ENCODE peak calls at places on chromosomes 4 and X, in six cellular contexts. A, J, E, D, Z and Q are unnamed samples.

GRCh38 chrX:45164021-45164621 is 36.6 kb downstream of the DIPK2B start:
- DNase-seq in A (peak), J (no peak), E (no peak), D (peak), Z (no peak), Q (peak)

GRCh38 chr4:186400676-186401075 is 134.7 kb downstream of the F11 start:
- DNase-seq in A (no peak), J (no peak), E (peak), D (no peak), Z (no peak), Q (no peak)

GRCh38 chr4:120801171-120801758 is 121.3 kb downstream of the PRDM5 start:
- DNase-seq in A (no peak), J (no peak), E (peak), D (no peak), Z (no peak), Q (no peak)

GRCh38 chr4:101349346-101350064 is 2.2 kb upstream of the PPP3CA start:
- DNase-seq in A (peak), J (no peak), E (no peak), D (peak), Z (peak), Q (peak)

GRCh38 chrX:137916090-137916746 is 350.3 kb downstream of the ZIC3 start:
- DNase-seq in A (peak), J (no peak), E (no peak), D (no peak), Z (no peak), Q (no peak)

GRCh38 chr4:16785800-16786527 is 112.5 kb downstream of the LDB2 start:
- DNase-seq in A (no peak), J (no peak), E (peak), D (no peak), Z (no peak), Q (no peak)

GRCh38 chr4:81215219-81215892 is at the start of gene PRKG2:
- DNase-seq in A (no peak), J (peak), E (no peak), D (no peak), Z (peak), Q (no peak)

GRCh38 chr4:183355405-183355804 is 33.2 kb upstream of the CLDN24 start:
- DNase-seq in A (no peak), J (no peak), E (peak), D (no peak), Z (peak), Q (no peak)

GRCh38 chrX:78527263-78527662 is 131.9 kb downstream of the RTL3 start:
- DNase-seq in A (no peak), J (no peak), E (peak), D (no peak), Z (no peak), Q (no peak)

GRCh38 chr4:40337523-40337922 is 2.4 kb downstream of the CHRNA9 start:
- DNase-seq in A (no peak), J (no peak), E (no peak), D (no peak), Z (no peak), Q (no peak)

GRCh38 chrX:70481871-70482270 is 37.2 kb downstream of the DLG3 start:
- DNase-seq in A (no peak), J (no peak), E (no peak), D (no peak), Z (no peak), Q (no peak)

GRCh38 chr4:16270654-16271328 is 44.5 kb upstream of the TAPT1 start:
- DNase-seq in A (no peak), J (no peak), E (no peak), D (no peak), Z (no peak), Q (no peak)

GRCh38 chr4:90419124-90419711 is 292.0 kb downstream of the CCSER1 start:
- DNase-seq in A (no peak), J (no peak), E (peak), D (no peak), Z (no peak), Q (no peak)

GRCh38 chrX:120401301-120401700 is 39.4 kb downstream of the ATP1B4 start:
- DNase-seq in A (no peak), J (no peak), E (no peak), D (no peak), Z (no peak), Q (no peak)

GRCh38 chr4:157984285-157984911 is 188.4 kb downstream of the GASK1B start:
- DNase-seq in A (no peak), J (no peak), E (no peak), D (no peak), Z (no peak), Q (no peak)

GRCh38 chrX:8919801-8920200 is 114.1 kb downstream of the FAM9B start:
- DNase-seq in A (no peak), J (no peak), E (no peak), D (no peak), Z (no peak), Q (no peak)

GRCh38 chrX:38937400-38937799 is 136.1 kb downstream of the MID1IP1 start:
- DNase-seq in A (no peak), J (no peak), E (no peak), D (peak), Z (no peak), Q (no peak)

GRCh38 chr4:117164338-117164737 is 79.0 kb upstream of the TRAM1L1 start:
- DNase-seq in A (no peak), J (no peak), E (no peak), D (no peak), Z (no peak), Q (no peak)

GRCh38 chr4:153555730-153556440 is 89.7 kb downstream of the TMEM131L start:
- DNase-seq in A (peak), J (no peak), E (peak), D (peak), Z (no peak), Q (peak)

GRCh38 chr4:89111833-89112563 is 665 bp downstream of the TIGD2 start:
- DNase-seq in A (no peak), J (no peak), E (peak), D (peak), Z (peak), Q (no peak)

GRCh38 chr4:45102716-45103115 is 376.4 kb upstream of the GNPDA2 start:
- DNase-seq in A (no peak), J (no peak), E (no peak), D (no peak), Z (no peak), Q (no peak)

GRCh38 chr4:80184053-80184790 is 13.1 kb upstream of the PRDM8 start:
- DNase-seq in A (peak), J (peak), E (peak), D (peak), Z (peak), Q (peak)

GRCh38 chr4:30537462-30537861 is 182.7 kb upstream of the PCDH7 start:
- DNase-seq in A (no peak), J (no peak), E (peak), D (no peak), Z (no peak), Q (no peak)

GRCh38 chr4:159146454-159146853 is 43.6 kb downstream of the RAPGEF2 start:
- DNase-seq in A (no peak), J (no peak), E (peak), D (no peak), Z (no peak), Q (no peak)

GRCh38 chr4:159191989-159192388 is 89.1 kb downstream of the RAPGEF2 start:
- DNase-seq in A (no peak), J (no peak), E (peak), D (no peak), Z (no peak), Q (no peak)

GRCh38 chrX:79325263-79325958 is 41.7 kb downstream of the ITM2A start:
- DNase-seq in A (no peak), J (peak), E (no peak), D (no peak), Z (no peak), Q (no peak)

GRCh38 chr4:53055274-53055673 is 193.2 kb downstream of the RASL11B start:
- DNase-seq in A (no peak), J (no peak), E (peak), D (no peak), Z (no peak), Q (no peak)

GRCh38 chrX:68827848-68828562 is 816 bp upstream of the EFNB1 start:
- DNase-seq in A (peak), J (peak), E (peak), D (peak), Z (peak), Q (peak)

GRCh38 chrX:68829594-68830485 is 1.0 kb downstream of the EFNB1 start:
- DNase-seq in A (no peak), J (no peak), E (peak), D (no peak), Z (peak), Q (no peak)

GRCh38 chrX:68827256-68827655 is 1.6 kb upstream of the EFNB1 start:
- DNase-seq in A (no peak), J (no peak), E (no peak), D (no peak), Z (no peak), Q (no peak)

GRCh38 chrX:68830486-68831404 is 1.9 kb downstream of the EFNB1 start:
- DNase-seq in A (no peak), J (no peak), E (no peak), D (no peak), Z (no peak), Q (no peak)

GRCh38 chrX:68828740-68829593 is at the start of gene EFNB1:
- DNase-seq in A (peak), J (peak), E (peak), D (peak), Z (peak), Q (peak)
- TF ChIP-seq POLR2A in A (no peak), J (no peak), E (peak), D (peak), Z (peak), Q (peak)

DNA sequence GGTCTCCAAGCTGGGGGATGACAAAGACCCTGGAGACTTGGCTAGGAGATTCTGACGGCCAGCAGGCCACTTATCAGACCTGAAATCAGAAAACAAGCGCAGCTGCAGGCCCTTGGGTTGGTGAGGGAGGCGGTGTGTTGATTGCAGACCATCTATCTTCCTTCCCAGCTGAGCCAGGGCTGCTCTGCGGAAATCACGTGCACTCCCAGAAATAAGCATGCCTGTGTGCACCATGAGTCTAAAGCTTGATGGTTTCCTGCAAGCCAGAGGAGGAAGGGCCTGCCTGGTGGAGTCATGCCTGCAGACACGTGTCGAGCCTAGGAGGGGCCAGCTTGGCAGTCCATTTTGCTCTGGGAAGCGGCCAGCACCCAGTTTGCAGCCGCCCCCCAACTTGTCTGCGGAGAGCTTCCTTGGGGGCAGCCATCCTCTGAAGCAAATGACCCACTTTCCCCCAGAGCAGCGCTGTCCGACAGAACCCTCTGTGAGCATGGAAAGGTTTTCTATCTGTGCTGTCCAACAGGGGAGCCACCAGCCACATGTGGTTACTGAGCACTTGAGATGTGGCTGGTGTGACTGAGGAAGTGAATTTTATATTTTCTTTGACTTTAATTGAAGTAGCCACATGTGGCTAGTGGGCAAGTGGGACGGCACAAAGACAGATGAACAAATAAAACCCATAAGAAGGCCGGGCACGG is 175.7 kb upstream of the BCOR start:
- DNase-seq in A (no peak), J (peak), E (peak), D (no peak), Z (peak), Q (peak)
- H3K27ac ChIP-seq in A (no peak), J (no peak), E (no peak), D (no peak), Z (no peak), Q (no peak)

GRCh38 chr4:38782452-38783108 is at the start of gene TLR10:
- DNase-seq in A (peak), J (no peak), E (peak), D (peak), Z (peak), Q (no peak)

GRCh38 chr4:38785041-38785790 is 2.4 kb upstream of the TLR10 start:
- DNase-seq in A (no peak), J (no peak), E (no peak), D (no peak), Z (no peak), Q (no peak)

GRCh38 chr4:38783109-38783460 is 295 bp upstream of the TLR10 start:
- DNase-seq in A (no peak), J (no peak), E (no peak), D (no peak), Z (no peak), Q (no peak)

GRCh38 chr4:38784141-38784540 is 1.4 kb upstream of the TLR10 start:
- DNase-seq in A (no peak), J (no peak), E (no peak), D (no peak), Z (no peak), Q (no peak)

GRCh38 chr4:38781854-38782261 is 932 bp downstream of the TLR10 start:
- DNase-seq in A (no peak), J (no peak), E (no peak), D (no peak), Z (no peak), Q (no peak)
- H3K4me3 ChIP-seq in A (no peak), J (peak), E (no peak), D (no peak), Z (peak), Q (no peak)

GRCh38 chr4:70901984-70902576 is at the start of gene MOB1B:
- DNase-seq in A (peak), J (peak), E (peak), D (peak), Z (peak), Q (peak)
- TF ChIP-seq POLR2A in A (no peak), J (no peak), E (peak), D (peak), Z (no peak), Q (peak)

GRCh38 chr4:185361872-185362271 is 33.9 kb downstream of the LRP2BP start:
- DNase-seq in A (no peak), J (no peak), E (no peak), D (no peak), Z (no peak), Q (no peak)

GRCh38 chr4:185357220-185357619 is 38.5 kb downstream of the LRP2BP start:
- DNase-seq in A (no peak), J (no peak), E (no peak), D (no peak), Z (no peak), Q (no peak)

GRCh38 chr4:185357733-185358440 is 37.8 kb downstream of the LRP2BP start:
- DNase-seq in A (no peak), J (no peak), E (no peak), D (no peak), Z (no peak), Q (no peak)

GRCh38 chr4:185358514-185359433 is 37.0 kb downstream of the LRP2BP start:
- DNase-seq in A (no peak), J (no peak), E (peak), D (peak), Z (no peak), Q (no peak)

DNA sequence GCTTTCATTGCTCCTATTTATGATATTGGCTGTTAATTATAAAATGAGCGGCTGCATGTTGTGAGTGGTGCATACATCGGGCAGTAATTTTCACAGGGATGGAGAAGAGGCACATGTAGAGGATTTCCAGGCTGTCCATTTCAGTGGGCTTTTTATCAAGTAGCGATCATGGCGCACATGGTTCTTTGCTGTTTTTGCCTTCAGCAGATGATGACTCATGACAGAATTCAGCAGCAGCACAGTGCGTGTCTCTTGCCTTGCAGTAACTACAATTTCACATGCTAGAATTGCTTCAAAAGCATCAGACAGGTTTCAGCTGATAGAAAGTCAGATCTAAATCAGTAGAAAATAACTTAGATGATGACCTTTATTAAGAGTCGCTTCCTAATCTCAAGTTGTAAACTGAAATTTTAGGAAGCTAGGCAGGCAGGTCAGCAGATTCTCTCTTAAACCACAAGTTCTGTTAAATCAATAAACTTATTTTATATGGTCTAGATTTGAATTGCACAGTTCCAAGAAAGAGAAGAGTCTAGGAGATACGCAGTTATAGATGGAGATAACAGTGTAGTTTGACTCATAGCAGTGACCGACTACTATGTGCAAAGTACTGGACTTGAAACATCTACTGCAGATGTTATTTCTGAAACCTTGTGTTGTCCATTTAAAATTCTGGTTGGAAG is 35.8 kb downstream of the LRP2BP start:
- DNase-seq in A (no peak), J (no peak), E (peak), D (no peak), Z (no peak), Q (no peak)
- H3K27ac ChIP-seq in A (no peak), J (no peak), E (no peak), D (no peak), Z (no peak), Q (no peak)

DNA sequence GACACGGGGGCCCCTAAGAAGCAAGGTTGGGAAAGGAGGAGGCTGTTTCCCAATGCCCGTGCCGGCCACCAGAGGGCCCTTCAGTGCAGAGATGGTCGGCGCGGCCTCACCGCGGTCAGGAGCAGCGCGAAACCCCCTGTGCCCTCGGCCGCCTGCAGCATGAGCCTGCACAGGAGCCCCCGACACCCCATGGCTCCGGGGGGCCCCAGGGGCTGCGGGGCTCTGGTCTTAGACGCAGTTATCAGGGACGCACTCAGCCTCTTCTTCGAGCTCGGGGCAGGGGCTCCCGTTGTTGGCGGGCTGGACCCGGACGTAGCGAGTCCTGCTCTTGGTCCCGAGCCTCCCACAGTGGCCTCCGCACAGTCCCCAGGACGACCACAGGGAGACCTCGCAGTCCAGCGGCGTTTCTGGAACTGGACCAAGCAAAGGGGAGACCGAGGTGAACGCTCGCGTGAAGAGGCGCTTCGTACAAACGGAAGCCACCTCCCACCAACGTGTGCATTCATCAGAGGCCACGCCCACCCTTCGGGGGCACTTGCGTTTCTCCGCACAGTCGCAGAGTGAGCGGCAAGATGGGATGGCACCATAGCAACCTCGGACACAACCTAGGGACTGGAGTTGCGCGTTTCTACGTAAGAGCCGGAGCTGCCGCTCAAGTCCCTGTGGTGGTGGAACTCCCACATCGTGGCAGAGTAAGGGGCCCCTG is 5.0 kb downstream of the SPON2 start:
- DNase-seq in A (peak), J (peak), E (peak), D (peak), Z (peak), Q (peak)
- H3K4me3 ChIP-seq in A (peak), J (peak), E (peak), D (peak), Z (peak), Q (peak)

DNA sequence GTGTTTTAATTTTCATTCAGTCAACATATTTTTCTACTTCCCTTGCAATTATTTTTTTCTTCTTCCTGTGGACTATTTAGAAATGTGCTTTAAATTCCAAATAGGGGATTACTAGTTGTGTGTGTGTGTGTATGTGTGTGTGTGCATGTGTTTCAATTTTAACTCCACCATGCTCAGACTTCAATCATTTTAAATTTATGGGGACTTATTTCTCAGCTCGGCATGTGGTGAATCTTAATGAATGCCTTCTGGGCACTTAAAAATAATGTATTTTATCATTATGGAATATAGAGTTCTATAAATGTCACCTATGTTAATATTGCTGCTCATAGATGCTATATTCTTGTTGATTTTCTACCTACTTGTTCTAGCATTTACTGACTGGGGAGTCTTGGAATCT is 465.6 kb upstream of the PRKX start:
- DNase-seq in A (no peak), J (no peak), E (no peak), D (no peak), Z (no peak), Q (no peak)
- TF ChIP-seq POLR2A in A (no peak), J (no peak), E (no peak), D (no peak), Z (no peak), Q (no peak)

DNA sequence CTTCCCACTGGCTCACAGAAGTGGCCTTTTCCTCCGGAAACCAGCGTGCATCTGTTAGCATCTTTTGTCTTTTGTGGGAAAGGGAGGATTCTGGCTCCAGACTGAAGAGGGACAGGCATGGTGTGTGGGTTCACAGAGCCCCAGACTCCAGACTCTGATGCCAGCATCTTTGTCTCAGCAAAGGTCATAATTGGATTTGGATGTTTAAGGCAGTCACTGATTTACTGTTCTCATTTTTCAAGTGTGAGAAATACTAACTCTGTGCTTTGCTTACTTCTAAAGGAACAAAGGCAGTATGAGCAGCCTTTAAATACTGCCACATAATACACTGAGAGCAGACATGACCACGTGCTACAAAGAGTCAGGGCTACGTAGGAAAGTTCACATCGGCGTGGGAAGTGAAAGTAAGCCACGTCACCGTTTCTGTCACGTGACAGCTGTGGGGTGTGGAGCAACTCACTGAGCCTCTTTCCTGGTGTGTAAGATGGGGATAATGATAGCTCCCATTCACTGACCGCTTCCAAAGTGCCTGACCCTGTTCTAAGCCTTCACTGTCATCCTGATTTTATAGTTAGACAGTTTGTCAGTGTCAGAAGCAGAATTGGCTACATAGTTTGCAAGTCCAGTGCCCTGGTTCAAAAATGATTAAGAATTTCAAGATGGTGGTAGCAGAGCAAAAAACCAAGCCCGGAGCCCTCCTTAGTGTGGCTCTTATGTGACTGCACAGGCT is 24.8 kb upstream of the TMSB4X start:
- DNase-seq in A (peak), J (peak), E (peak), D (peak), Z (peak), Q (peak)
- H3K27ac ChIP-seq in A (peak), J (peak), E (peak), D (peak), Z (peak), Q (peak)